ENCODE peak calls at places on chromosomes 1 and 21, in eight cellular contexts. Z, E, V, K, B, J, U and Q are unnamed samples.

GRCh38 chr1:61140778-61141177 is 58.4 kb downstream of the NFIA start:
- DNase-seq in Z (no peak), E (no peak), V (no peak), K (no peak), B (no peak), J (no peak), U (no peak), Q (peak)

GRCh38 chr1:95276429-95276828 is 42.4 kb downstream of the RWDD3 start:
- DNase-seq in Z (no peak), E (no peak), V (no peak), K (no peak), B (no peak), J (no peak), U (no peak), Q (no peak)

GRCh38 chr1:203584040-203584439 is 42.6 kb upstream of the ATP2B4 start:
- DNase-seq in Z (peak), E (no peak), V (no peak), K (peak), B (no peak), J (no peak), U (no peak), Q (no peak)

GRCh38 chr1:114075082-114075481 is 78.6 kb downstream of the SYT6 start:
- DNase-seq in Z (no peak), E (no peak), V (no peak), K (no peak), B (no peak), J (no peak), U (no peak), Q (no peak)

GRCh38 chr1:58782308-58783089 is 1.3 kb downstream of the JUN start:
- DNase-seq in Z (peak), E (peak), V (no peak), K (no peak), B (peak), J (peak), U (peak), Q (peak)

GRCh38 chr1:70360321-70360720 is 5.8 kb upstream of the ANKRD13C start:
- DNase-seq in Z (no peak), E (no peak), V (no peak), K (no peak), B (no peak), J (no peak), U (no peak), Q (no peak)

GRCh38 chr1:79749607-79750006 is 743.1 kb upstream of the ADGRL4 start:
- DNase-seq in Z (no peak), E (no peak), V (no peak), K (no peak), B (no peak), J (no peak), U (no peak), Q (no peak)

GRCh38 chr1:77060000-77060399 is 159.2 kb downstream of the PIGK start:
- DNase-seq in Z (no peak), E (no peak), V (no peak), K (no peak), B (no peak), J (no peak), U (no peak), Q (no peak)

GRCh38 chr1:38829368-38829767 is 30.2 kb downstream of the RRAGC start:
- DNase-seq in Z (no peak), E (no peak), V (no peak), K (no peak), B (no peak), J (no peak), U (no peak), Q (no peak)

GRCh38 chr1:101371259-101371658 is 134.4 kb downstream of the S1PR1 start:
- DNase-seq in Z (peak), E (peak), V (no peak), K (peak), B (no peak), J (peak), U (no peak), Q (no peak)

GRCh38 chr1:234602334-234603220 is 7.4 kb downstream of the IRF2BP2 start:
- DNase-seq in Z (peak), E (peak), V (no peak), K (peak), B (no peak), J (peak), U (peak), Q (peak)

GRCh38 chr1:170145691-170146676 is at the start of gene NTMT2:
- DNase-seq in Z (peak), E (no peak), V (no peak), K (no peak), B (no peak), J (peak), U (no peak), Q (no peak)

GRCh38 chr1:93111561-93111960 is 32.5 kb downstream of the MTF2 start:
- DNase-seq in Z (peak), E (no peak), V (no peak), K (no peak), B (no peak), J (no peak), U (no peak), Q (no peak)

GRCh38 chr1:13577846-13578245 is 5.8 kb upstream of the PDPN start:
- DNase-seq in Z (no peak), E (no peak), V (no peak), K (no peak), B (no peak), J (no peak), U (no peak), Q (no peak)

GRCh38 chr1:159869173-159869572 is 6.7 kb upstream of the VSIG8 start:
- DNase-seq in Z (no peak), E (peak), V (no peak), K (no peak), B (no peak), J (no peak), U (peak), Q (no peak)

GRCh38 chr1:27138927-27139326 is 16.0 kb downstream of the SLC9A1 start:
- DNase-seq in Z (no peak), E (no peak), V (no peak), K (no peak), B (no peak), J (no peak), U (no peak), Q (no peak)

GRCh38 chr1:201724760-201725105 is 104.2 kb upstream of the IPO9 start:
- DNase-seq in Z (no peak), E (no peak), V (no peak), K (no peak), B (no peak), J (no peak), U (no peak), Q (no peak)

GRCh38 chr1:29924017-29924431 is 687.7 kb downstream of the PTPRU start:
- DNase-seq in Z (no peak), E (no peak), V (no peak), K (no peak), B (no peak), J (no peak), U (no peak), Q (no peak)

GRCh38 chr1:235831148-235831547 is 35.6 kb downstream of the LYST start:
- DNase-seq in Z (peak), E (peak), V (no peak), K (peak), B (no peak), J (peak), U (peak), Q (no peak)

GRCh38 chr1:157505481-157506272 is 46.6 kb downstream of the FCRL5 start:
- DNase-seq in Z (peak), E (peak), V (peak), K (no peak), B (no peak), J (peak), U (peak), Q (peak)

GRCh38 chr1:43858324-43858723 is 75.3 kb upstream of the ARTN start:
- DNase-seq in Z (peak), E (no peak), V (no peak), K (peak), B (no peak), J (no peak), U (no peak), Q (peak)

GRCh38 chr1:9960705-9961562 is 17.7 kb downstream of the NMNAT1 start:
- DNase-seq in Z (peak), E (no peak), V (no peak), K (no peak), B (no peak), J (peak), U (no peak), Q (no peak)

GRCh38 chr1:231937013-231937754 is 310.6 kb downstream of the DISC1 start:
- DNase-seq in Z (peak), E (no peak), V (no peak), K (no peak), B (no peak), J (no peak), U (no peak), Q (peak)

GRCh38 chr1:1979482-1980165 is 24.0 kb downstream of the CFAP74 start:
- DNase-seq in Z (no peak), E (no peak), V (no peak), K (no peak), B (no peak), J (no peak), U (no peak), Q (no peak)

GRCh38 chr21:43312011-43312410 is 114.9 kb downstream of the SIK1 start:
- DNase-seq in Z (no peak), E (no peak), V (no peak), K (no peak), B (no peak), J (no peak), U (no peak), Q (no peak)

GRCh38 chr1:100229681-100230443 is 19.8 kb downstream of the DBT start:
- DNase-seq in Z (no peak), E (no peak), V (no peak), K (no peak), B (no peak), J (no peak), U (no peak), Q (no peak)

GRCh38 chr21:42171091-42172053 is 47.6 kb upstream of the ABCG1 start:
- DNase-seq in Z (no peak), E (no peak), V (no peak), K (no peak), B (no peak), J (no peak), U (no peak), Q (no peak)

GRCh38 chr1:37923551-37923889 is 23.3 kb downstream of the INPP5B start:
- DNase-seq in Z (no peak), E (no peak), V (no peak), K (no peak), B (no peak), J (no peak), U (no peak), Q (no peak)

GRCh38 chr1:226884116-226884515 is 13.7 kb downstream of the PSEN2 start:
- DNase-seq in Z (no peak), E (no peak), V (no peak), K (no peak), B (no peak), J (peak), U (no peak), Q (no peak)

GRCh38 chr1:9629445-9630201 is 21.9 kb upstream of the PIK3CD start:
- DNase-seq in Z (no peak), E (peak), V (no peak), K (no peak), B (peak), J (peak), U (peak), Q (no peak)